ENCODE peak calls at places on chromosomes 11 and 22, in nine cellular contexts. R, D, S, E, X, M, C, N and I are unnamed samples.

GRCh38 chr11:118914178-118914918 is 11.4 kb downstream of the BCL9L start:
- DNase-seq in R (no peak), D (no peak), S (peak; percentile 88), E (no peak), X (no peak), M (peak; percentile 46), C (no peak), N (no peak), I (no peak)

GRCh38 chr11:119625206-119625988 is 103.6 kb downstream of the NECTIN1 start:
- DNase-seq in R (no peak), D (no peak), S (no peak), E (no peak), X (no peak), M (no peak), C (no peak), N (no peak), I (no peak)

GRCh38 chr22:42367980-42368378 is 64.2 kb downstream of the NFAM1 start:
- DNase-seq in R (no peak), D (no peak), S (no peak), E (no peak), X (no peak), M (no peak), C (no peak), N (no peak), I (no peak)

GRCh38 chr11:101881586-101881985 is 33.2 kb upstream of the CEP126 start:
- DNase-seq in R (no peak), D (no peak), S (no peak), E (no peak), X (no peak), M (no peak), C (no peak), N (no peak), I (no peak)

GRCh38 chr11:128061321-128061871 is 526.0 kb downstream of the ETS1 start:
- DNase-seq in R (no peak), D (peak; percentile 34), S (no peak), E (no peak), X (no peak), M (no peak), C (no peak), N (peak; percentile 84), I (no peak)

GRCh38 chr11:18588297-18589252 is at the start of gene UEVLD:
- DNase-seq in R (peak; percentile 92), D (peak; percentile 94), S (peak; percentile 88), E (peak; percentile 60), X (peak; percentile 68), M (peak; percentile 35), C (peak; percentile 76), N (peak; percentile 92), I (peak; percentile 97)

GRCh38 chr22:40077646-40078016 is 82.9 kb downstream of the FAM83F start:
- DNase-seq in R (no peak), D (no peak), S (no peak), E (no peak), X (no peak), M (no peak), C (no peak), N (no peak), I (no peak)

GRCh38 chr11:76577199-76577920 is 93.2 kb downstream of the LRRC32 start:
- DNase-seq in R (peak; percentile 76), D (peak; percentile 88), S (no peak), E (no peak), X (no peak), M (no peak), C (peak; percentile 79), N (peak; percentile 57), I (peak; percentile 59)

GRCh38 chr11:84794663-84795443 is 832.3 kb downstream of the DLG2 start:
- DNase-seq in R (no peak), D (no peak), S (no peak), E (no peak), X (no peak), M (no peak), C (no peak), N (no peak), I (no peak)

GRCh38 chr11:57622263-57622662 is 24.8 kb downstream of the SERPING1 start:
- DNase-seq in R (no peak), D (no peak), S (no peak), E (no peak), X (no peak), M (no peak), C (no peak), N (no peak), I (no peak)

GRCh38 chr11:112778091-112778889 is 182.9 kb upstream of the NCAM1 start:
- DNase-seq in R (no peak), D (no peak), S (no peak), E (no peak), X (no peak), M (no peak), C (no peak), N (no peak), I (no peak)